ENCODE peak calls at places on chromosomes 3 and 15, in seven cellular contexts. M is stimulated activated naive B cell treated with anti-CD40 and anti-IgM and Interleukin-4, amounts not matched to agents 10 μg/mL and 1 μg/mL and 100 μg/mL, for 72 hours; J is choroid plexus epithelial cell; X is CD14-positive monocyte; K is AML-193; O is CD8-positive, alpha-beta memory T cell; C is activated CD8-positive, alpha-beta memory T cell treated with anti-CD3 and anti-CD28 coated beads, Interleukin-2, amount 50 U/mL, for 48 hours. Z is an unnamed sample.

GRCh38 chr15:65304393-65305143 is at the start of gene RNU5B-1:
- DNase-seq in O (peak; percentile 88), C (peak; percentile 90), K (peak; percentile 96), J (peak; percentile 97), X (peak; percentile 64), M (peak; percentile 95), Z (peak; percentile 70)

GRCh38 chr3:58531956-58532355 is 5.0 kb downstream of the ACOX2 start:
- DNase-seq in K (peak; percentile 47), J (no peak), O (no peak), M (no peak), X (no peak), C (no peak), Z (peak; percentile 8)

GRCh38 chr3:32309653-32310242 is 71.3 kb downstream of the CMTM8 start:
- DNase-seq in M (no peak), X (no peak), O (no peak), J (no peak), C (no peak), K (no peak), Z (no peak)

GRCh38 chr3:78287085-78287484 is 1247.2 kb downstream of the ROBO2 start:
- DNase-seq in X (no peak), K (no peak), C (no peak), O (no peak), M (no peak), J (no peak), Z (no peak)

GRCh38 chr3:191648787-191649186 is 187.8 kb downstream of the PYDC2 start:
- DNase-seq in K (no peak), J (no peak), O (no peak), X (no peak), C (no peak), M (no peak), Z (no peak)

GRCh38 chr15:39591896-39592315 is 11.0 kb downstream of the THBS1 start:
- DNase-seq in J (no peak), K (no peak), M (no peak), O (no peak), X (no peak), C (no peak), Z (no peak)

GRCh38 chr3:128577711-128578110 is 72.9 kb downstream of the RPN1 start:
- DNase-seq in X (no peak), O (no peak), M (no peak), C (no peak), J (no peak), K (no peak), Z (no peak)

GRCh38 chr3:5276953-5277352 is 89.4 kb downstream of the EDEM1 start:
- DNase-seq in X (no peak), O (no peak), C (no peak), M (no peak), J (no peak), K (no peak), Z (no peak)

GRCh38 chr15:93759626-93760025 is 471.7 kb upstream of the MCTP2 start:
- DNase-seq in M (no peak), X (no peak), O (no peak), K (no peak), C (no peak), J (no peak), Z (no peak)

GRCh38 chr3:74661672-74662071 is 47.2 kb upstream of the CNTN3 start:
- DNase-seq in C (no peak), O (no peak), X (no peak), J (peak; percentile 50), K (peak; percentile 11), M (no peak), Z (no peak)

GRCh38 chr3:32321095-32321835 is 70.4 kb upstream of the CMTM7 start:
- DNase-seq in J (peak; percentile 68), K (no peak), X (no peak), O (no peak), C (no peak), M (no peak), Z (no peak)

GRCh38 chr15:47266556-47266955 is 450.7 kb upstream of the SEMA6D start:
- DNase-seq in J (no peak), X (no peak), M (no peak), C (no peak), O (no peak), K (no peak), Z (no peak)

GRCh38 chr15:82810061-82810862 is 834 bp downstream of the WHAMM start:
- DNase-seq in O (peak; percentile 56), M (peak; percentile 35), J (peak; percentile 82), X (no peak), C (peak; percentile 64), K (peak; percentile 30), Z (peak; percentile 45)

GRCh38 chr3:146505496-146505895 is 36.1 kb upstream of the PLSCR2 start:
- DNase-seq in X (no peak), J (no peak), O (no peak), K (no peak), M (no peak), C (no peak), Z (no peak)

GRCh38 chr3:155352900-155353490 is 59.5 kb upstream of the STRIT1 start:
- DNase-seq in M (no peak), K (peak; percentile 78), C (no peak), O (no peak), X (no peak), J (peak; percentile 66), Z (peak; percentile 33)

GRCh38 chr3:148697311-148698189 is at the start of gene AGTR1:
- DNase-seq in X (no peak), C (no peak), M (no peak), K (no peak), O (peak; percentile 22), J (peak; percentile 70), Z (no peak)

GRCh38 chr3:41026394-41027177 is 172.7 kb upstream of the CTNNB1 start:
- DNase-seq in M (no peak), J (peak; percentile 98), C (no peak), X (no peak), O (no peak), K (no peak), Z (no peak)

GRCh38 chr3:190064112-190064511 is 56.6 kb downstream of the P3H2 start:
- DNase-seq in M (no peak), O (no peak), C (no peak), K (no peak), X (no peak), J (peak; percentile 92), Z (no peak)

GRCh38 chr3:122563717-122564025 is 429 bp downstream of the PARP9 start:
- DNase-seq in K (peak; percentile 39), M (no peak), X (no peak), O (no peak), C (no peak), J (no peak), Z (no peak)

GRCh38 chr3:136883967-136884720 is 22.1 kb downstream of the NCK1 start:
- DNase-seq in K (no peak), O (no peak), C (no peak), J (no peak), X (no peak), M (no peak), Z (no peak)

GRCh38 chr3:53161345-53161819 is 373 bp downstream of the PRKCD start:
- DNase-seq in C (peak; percentile 63), J (no peak), X (no peak), M (no peak), O (no peak), K (no peak), Z (no peak)

GRCh38 chr15:88882745-88883144 is 12.6 kb downstream of the HAPLN3 start:
- DNase-seq in K (no peak), C (no peak), X (no peak), M (no peak), O (no peak), J (peak; percentile 42), Z (no peak)

GRCh38 chr3:9008550-9009255 is 45.4 kb upstream of the RAD18 start:
- DNase-seq in C (no peak), X (no peak), M (no peak), K (no peak), O (no peak), J (no peak), Z (no peak)

GRCh38 chr15:63048986-63049665 is 6.6 kb downstream of the TPM1 start:
- DNase-seq in J (peak; percentile 69), M (no peak), O (peak; percentile 48), K (peak; percentile 37), X (no peak), C (peak; percentile 70), Z (peak; percentile 55)

GRCh38 chr3:89353465-89353864 is 246.0 kb downstream of the EPHA3 start:
- DNase-seq in C (no peak), O (no peak), X (no peak), K (no peak), J (no peak), M (no peak), Z (no peak)

GRCh38 chr15:28043625-28044520 is 55.2 kb downstream of the OCA2 start:
- DNase-seq in C (no peak), X (no peak), K (no peak), O (no peak), J (no peak), M (no peak), Z (no peak)

GRCh38 chr3:195182470-195182795 is 88.5 kb downstream of the XXYLT1 start:
- DNase-seq in M (no peak), J (peak; percentile 87), C (no peak), X (no peak), K (no peak), O (no peak), Z (peak; percentile 76)

GRCh38 chr15:81166949-81167816 is 29.5 kb upstream of the IL16 start:
- DNase-seq in J (no peak), X (no peak), C (no peak), O (no peak), M (no peak), K (no peak), Z (peak; percentile 96)

GRCh38 chr3:129829640-129830039 is 63.9 kb downstream of the TMCC1 start:
- DNase-seq in M (no peak), O (peak; percentile 52), J (peak; percentile 95), K (peak; percentile 83), C (no peak), X (peak; percentile 50), Z (peak; percentile 61)

GRCh38 chr3:168053115-168053514 is 42.6 kb downstream of the GOLIM4 start:
- DNase-seq in K (no peak), J (no peak), C (no peak), M (no peak), O (no peak), X (no peak), Z (no peak)

GRCh38 chr3:174986685-174987084 is 127.6 kb downstream of the NAALADL2 start:
- DNase-seq in C (no peak), O (no peak), K (no peak), J (peak; percentile 56), X (no peak), M (no peak), Z (no peak)

Z was measured in CD4-positive, CD25-positive, alpha-beta regulatory T cell.